ENCODE peak calls at places on chromosomes 2 and 18, in eight cellular contexts. W is stimulated activated CD4-positive, alpha-beta T cell treated with anti-CD3 and anti-CD28 coated beads, Interleukin-1b, Interleukin-23, amount 100 ng/mL, for 24 hours; O is GM12891; N is coronary artery; B is Kasumi-1; G is iPS-NIHi11; P is fibroblast of lung; C is posterior cingulate gyrus. A is an unnamed sample.

GRCh38 chr18:80046961-80047541 is 12.8 kb downstream of the RBFA start:
- DNase-seq in B (no peak), C (no peak), W (no peak), P (no peak), G (no peak), N (no peak), O (no peak), A (no peak)

GRCh38 chr2:137947714-137948336 is 16.4 kb upstream of the HNMT start:
- DNase-seq in C (peak), B (peak), P (peak), N (no peak), O (peak), W (no peak), G (peak), A (peak)

GRCh38 chr2:53053958-53054357 is 713.6 kb upstream of the CHAC2 start:
- DNase-seq in B (no peak), W (no peak), N (no peak), G (no peak), P (no peak), C (no peak), O (no peak), A (no peak)

GRCh38 chr18:79439201-79440023 is 43.7 kb downstream of the NFATC1 start:
- DNase-seq in B (no peak), P (no peak), N (no peak), C (no peak), W (no peak), O (no peak), G (no peak), A (no peak)

GRCh38 chr18:28086530-28087172 is 90.3 kb downstream of the CDH2 start:
- DNase-seq in N (no peak), W (no peak), P (peak), G (no peak), O (no peak), C (no peak), B (no peak), A (no peak)

GRCh38 chr2:206086683-206087350 is 843 bp upstream of the INO80D start:
- DNase-seq in P (peak), W (no peak), C (no peak), N (no peak), B (peak), O (no peak), G (no peak), A (no peak)

GRCh38 chr18:79523221-79523737 is 127.5 kb downstream of the NFATC1 start:
- DNase-seq in G (no peak), N (peak), B (no peak), W (no peak), P (no peak), C (no peak), O (no peak), A (no peak)

GRCh38 chr2:109164739-109165221 is 35.8 kb downstream of the SH3RF3 start:
- DNase-seq in O (no peak), C (no peak), W (no peak), P (peak), B (peak), G (no peak), N (no peak), A (peak)

GRCh38 chr2:207251022-207251421 is 85.3 kb upstream of the KLF7 start:
- DNase-seq in B (no peak), C (no peak), P (no peak), O (no peak), N (no peak), W (no peak), G (no peak), A (no peak)

GRCh38 chr2:47226124-47227040 is 71.3 kb upstream of the STPG4 start:
- DNase-seq in B (no peak), O (no peak), P (peak), W (no peak), C (no peak), N (no peak), G (no peak), A (no peak)

GRCh38 chr18:46053368-46054095 is 18.5 kb downstream of the PSTPIP2 start:
- DNase-seq in B (no peak), G (no peak), O (no peak), W (no peak), N (no peak), C (no peak), P (peak), A (no peak)

GRCh38 chr18:58630071-58630470 is 1.2 kb upstream of the ALPK2 start:
- DNase-seq in P (no peak), C (no peak), B (no peak), G (no peak), O (no peak), N (no peak), W (no peak), A (no peak)

GRCh38 chr2:216404010-216404618 is 8.2 kb upstream of the SMARCAL1 start:
- DNase-seq in B (peak), N (no peak), P (peak), C (peak), G (peak), O (peak), W (peak), A (no peak)

GRCh38 chr2:24075259-24075658 is 867 bp downstream of the SF3B6 start:
- DNase-seq in W (no peak), G (no peak), O (no peak), B (no peak), P (no peak), C (no peak), N (peak), A (no peak)

GRCh38 chr2:11802782-11803191 is 56.4 kb downstream of the LPIN1 start:
- DNase-seq in N (peak), G (no peak), O (no peak), C (no peak), W (no peak), P (peak), B (no peak), A (no peak)

GRCh38 chr2:31980674-31981356 is 30.0 kb downstream of the MEMO1 start:
- DNase-seq in P (peak), N (no peak), O (peak), C (no peak), W (no peak), G (peak), B (peak), A (no peak)

GRCh38 chr2:238838786-238839327 is 9.0 kb upstream of the TWIST2 start:
- DNase-seq in W (no peak), C (no peak), P (no peak), N (no peak), G (no peak), B (no peak), O (no peak), A (no peak)

GRCh38 chr2:191230174-191230573 is 15.0 kb upstream of the MYO1B start:
- DNase-seq in O (no peak), N (no peak), C (no peak), P (peak), G (no peak), B (no peak), W (no peak), A (no peak)

GRCh38 chr18:56168049-56168781 is 470.2 kb downstream of the TXNL1 start:
- DNase-seq in P (peak), N (no peak), G (peak), C (no peak), B (no peak), O (no peak), W (no peak), A (peak)

GRCh38 chr2:64017811-64018714 is 1.2 kb downstream of the VPS54 start:
- DNase-seq in G (no peak), W (no peak), P (peak), N (no peak), C (no peak), B (peak), O (no peak), A (peak)

GRCh38 chr2:68751397-68752339 is 17.1 kb downstream of the ARHGAP25 start:
- DNase-seq in W (peak), N (peak), B (peak), P (peak), G (peak), C (peak), O (peak), A (peak)

GRCh38 chr2:10981941-10982381 is 70.2 kb downstream of the KCNF1 start:
- DNase-seq in W (no peak), C (no peak), P (no peak), B (no peak), N (no peak), O (no peak), G (no peak), A (no peak)

GRCh38 chr18:67516432-67517223 is at the start of gene DSEL:
- DNase-seq in N (peak), C (peak), G (peak), W (peak), P (peak), O (peak), B (peak), A (peak)

GRCh38 chr2:136212426-136213378 is 94.8 kb upstream of the CXCR4 start:
- DNase-seq in B (no peak), N (no peak), C (no peak), P (no peak), W (no peak), G (no peak), O (no peak), A (no peak)

GRCh38 chr2:174522553-174522952 is 35.7 kb upstream of the GPR155 start:
- DNase-seq in P (peak), C (no peak), W (no peak), O (no peak), B (peak), G (peak), N (no peak), A (no peak)

GRCh38 chr18:37176307-37176934 is 347.5 kb downstream of the KIAA1328 start:
- DNase-seq in G (no peak), W (no peak), C (no peak), P (no peak), B (no peak), N (no peak), O (no peak), A (no peak)

GRCh38 chr2:9382604-9383235 is 40.6 kb downstream of the ITGB1BP1 start:
- DNase-seq in B (no peak), N (no peak), W (no peak), O (no peak), G (no peak), P (no peak), C (no peak), A (no peak)

GRCh38 chr2:3468296-3468988 is 50.9 kb downstream of the ADI1 start:
- DNase-seq in O (no peak), P (no peak), W (no peak), N (no peak), G (no peak), C (no peak), B (no peak), A (no peak)

GRCh38 chr18:45221363-45221762 is 393.9 kb upstream of the SLC14A2 start:
- DNase-seq in W (no peak), O (no peak), B (no peak), C (no peak), N (no peak), G (no peak), P (peak), A (no peak)

GRCh38 chr2:112646791-112647720 is 1.3 kb downstream of the SLC20A1 start:
- DNase-seq in B (peak), P (no peak), C (no peak), N (no peak), W (no peak), G (no peak), O (no peak), A (no peak)

GRCh38 chr18:159037-159652 is 788 bp downstream of the USP14 start:
- DNase-seq in P (peak), N (no peak), C (no peak), G (peak), W (no peak), B (peak), O (no peak), A (no peak)

GRCh38 chr2:231987088-231987788 is 25.7 kb downstream of the DIS3L2 start:
- DNase-seq in W (no peak), P (peak), G (no peak), O (no peak), N (no peak), B (no peak), C (no peak), A (peak)

A was measured in ovary.